ENCODE peak calls at places on chromosomes 3 and 15, in nine cellular contexts. N is T-helper 9 cell; X is iris pigment epithelial cell; K is activated CD4-positive, alpha-beta T cell treated with anti-CD3 and anti-CD28 coated beads, Interleukin-2, amount 10 ng/mL, durations not matched to agents 7 days and 5 days; W is fibroblast of pulmonary artery; E is HT1080; R is GM06990; D is T-helper 2 cell; I is A172. Z is an unnamed sample.

GRCh38 chr3:129992781-129993180 is 18.3 kb downstream of the TRH start:
- DNase-seq in N (no peak), X (peak), K (no peak), W (peak), E (no peak), R (no peak), D (no peak), I (no peak), Z (no peak)

GRCh38 chr3:33046521-33046920 is 50.4 kb downstream of the GLB1 start:
- DNase-seq in N (no peak), X (no peak), K (peak), W (no peak), E (no peak), R (no peak), D (no peak), I (no peak), Z (no peak)

GRCh38 chr3:150345021-150345538 is 63.0 kb upstream of the TSC22D2 start:
- DNase-seq in N (no peak), X (no peak), K (no peak), W (no peak), E (peak), R (no peak), D (no peak), I (peak), Z (no peak)

GRCh38 chr3:135084404-135084803 is 289.3 kb downstream of the EPHB1 start:
- DNase-seq in N (no peak), X (no peak), K (no peak), W (no peak), E (peak), R (no peak), D (no peak), I (no peak), Z (no peak)

GRCh38 chr15:77710637-77711036 is 77.9 kb upstream of the LINGO1 start:
- DNase-seq in N (no peak), X (no peak), K (no peak), W (no peak), E (no peak), R (no peak), D (no peak), I (no peak), Z (no peak)

GRCh38 chr3:125594581-125595011 is 701 bp downstream of the OSBPL11 start:
- DNase-seq in N (no peak), X (no peak), K (peak), W (no peak), E (no peak), R (peak), D (no peak), I (peak), Z (no peak)

GRCh38 chr3:78919021-78919755 is 848.6 kb downstream of the ROBO1 start:
- DNase-seq in N (no peak), X (peak), K (no peak), W (peak), E (peak), R (no peak), D (no peak), I (peak), Z (peak)

GRCh38 chr15:91257755-91258435 is 157.8 kb downstream of the SV2B start:
- DNase-seq in N (no peak), X (no peak), K (no peak), W (no peak), E (no peak), R (no peak), D (no peak), I (no peak), Z (no peak)

GRCh38 chr15:71290002-71290401 is 174.7 kb downstream of the THSD4 start:
- DNase-seq in N (no peak), X (no peak), K (no peak), W (no peak), E (no peak), R (no peak), D (no peak), I (no peak), Z (no peak)

GRCh38 chr15:89492111-89492641 is 4.2 kb downstream of the RHCG start:
- DNase-seq in N (no peak), X (no peak), K (no peak), W (no peak), E (peak), R (no peak), D (no peak), I (no peak), Z (no peak)

GRCh38 chr3:135271562-135272290 is 476.7 kb downstream of the EPHB1 start:
- DNase-seq in N (no peak), X (no peak), K (no peak), W (no peak), E (no peak), R (no peak), D (no peak), I (no peak), Z (no peak)

GRCh38 chr3:181326637-181327223 is 337.2 kb upstream of the DNAJC19 start:
- DNase-seq in N (no peak), X (peak), K (peak), W (peak), E (peak), R (no peak), D (no peak), I (peak), Z (peak)

GRCh38 chr3:124760601-124761000 is 30.3 kb downstream of the UMPS start:
- DNase-seq in N (no peak), X (peak), K (no peak), W (peak), E (no peak), R (no peak), D (no peak), I (peak), Z (no peak)

GRCh38 chr3:12973827-12974226 is 99.4 kb downstream of the IQSEC1 start:
- DNase-seq in N (no peak), X (no peak), K (no peak), W (no peak), E (no peak), R (no peak), D (no peak), I (no peak), Z (no peak)

GRCh38 chr15:23416349-23417276 is 30.4 kb downstream of the GOLGA6L2 start:
- DNase-seq in N (no peak), X (no peak), K (no peak), W (no peak), E (no peak), R (no peak), D (no peak), I (no peak), Z (no peak)

GRCh38 chr15:59236394-59236793 is 29.8 kb downstream of the LDHAL6B start:
- DNase-seq in N (no peak), X (no peak), K (no peak), W (no peak), E (no peak), R (no peak), D (no peak), I (no peak), Z (no peak)

GRCh38 chr3:123941150-123941941 is 19.7 kb downstream of the CCDC14 start:
- DNase-seq in N (no peak), X (no peak), K (no peak), W (peak), E (no peak), R (no peak), D (no peak), I (no peak), Z (no peak)

GRCh38 chr3:37622999-37623883 is 238.4 kb upstream of the CTDSPL start:
- DNase-seq in N (no peak), X (no peak), K (no peak), W (no peak), E (no peak), R (no peak), D (no peak), I (no peak), Z (no peak)

GRCh38 chr15:90190606-90191343 is 10.4 kb upstream of the SEMA4B start:
- DNase-seq in N (no peak), X (no peak), K (no peak), W (no peak), E (no peak), R (peak), D (no peak), I (no peak), Z (no peak)

GRCh38 chr3:191066669-191067068 is 132.4 kb upstream of the OSTN start:
- DNase-seq in N (no peak), X (peak), K (no peak), W (peak), E (peak), R (peak), D (no peak), I (peak), Z (peak)

Z was measured in H4.